ENCODE peak calls at places on chromosome 5, in nine cellular contexts. J is psoas muscle, B is pancreas, S is PC-9, R is SK-N-SH, T is A549, U is ascending aorta, P is heart left ventricle, V is ovary. G is an unnamed sample. For H3K9me3, the result is how much of the 10 kb centered on the place peaks cover.

GRCh38 chr5:111119856-111120255 is 27.7 kb downstream of the WDR36 start:
- DNase-seq in J (no peak), B (no peak), S (no peak), R (no peak), T (no peak), U (no peak), P (no peak), V (no peak), G (no peak)

GRCh38 chr5:172546196-172546595 is 91.9 kb upstream of the SH3PXD2B start:
- DNase-seq in J (no peak), B (no peak), S (no peak), R (no peak), T (no peak), U (no peak), P (no peak), V (no peak), G (no peak)

GRCh38 chr5:131984945-131985665 is 26.4 kb downstream of the ACSL6 start:
- DNase-seq in J (no peak), B (no peak), S (no peak), R (no peak), T (no peak), U (no peak), P (no peak), V (no peak), G (no peak)

GRCh38 chr5:42842860-42843641 is 31.4 kb upstream of the SELENOP start:
- DNase-seq in J (no peak), B (no peak), S (no peak), R (no peak), T (no peak), U (no peak), P (no peak), V (no peak), G (no peak)

GRCh38 chr5:91495699-91496098 is 112.6 kb upstream of the ARRDC3 start:
- DNase-seq in J (no peak), B (no peak), S (no peak), R (no peak), T (no peak), U (no peak), P (no peak), V (no peak), G (no peak)

GRCh38 chr5:143896981-143897380 is 85.0 kb downstream of the HMHB1 start:
- DNase-seq in J (no peak), B (no peak), S (no peak), R (no peak), T (no peak), U (no peak), P (no peak), V (no peak), G (no peak)

GRCh38 chr5:143349127-143349526 is 54.4 kb downstream of the NR3C1 start:
- DNase-seq in J (no peak), B (no peak), S (no peak), R (no peak), T (no peak), U (no peak), P (no peak), V (no peak), G (no peak)

GRCh38 chr5:1538276-1538675 is 14.5 kb upstream of the LPCAT1 start:
- DNase-seq in J (peak), B (no peak), S (no peak), R (no peak), T (no peak), U (no peak), P (no peak), V (no peak), G (no peak)

GRCh38 chr5:136203303-136203922 is 10.5 kb upstream of the SMIM32 start:
- DNase-seq in J (no peak), B (no peak), S (no peak), R (no peak), T (no peak), U (no peak), P (no peak), V (no peak), G (no peak)

GRCh38 chr5:39598641-39599248 is 174.0 kb upstream of the DAB2 start:
- DNase-seq in J (no peak), B (no peak), S (no peak), R (no peak), T (no peak), U (no peak), P (no peak), V (no peak), G (no peak)

GRCh38 chr5:172266071-172266675 is 17.4 kb downstream of the UBTD2 start:
- DNase-seq in J (no peak), B (no peak), S (no peak), R (no peak), T (no peak), U (no peak), P (no peak), V (no peak), G (no peak)

GRCh38 chr5:137453476-137454080 is 45.5 kb downstream of the SPOCK1 start:
- DNase-seq in J (no peak), B (no peak), S (peak), R (no peak), T (no peak), U (no peak), P (no peak), V (no peak), G (no peak)

GRCh38 chr5:123422433-123423277 is 548 bp downstream of the CEP120 start:
- DNase-seq in J (no peak), B (no peak), S (peak), R (no peak), T (peak), U (no peak), P (peak), V (no peak), G (no peak)

GRCh38 chr5:137036630-137037029 is 462.5 kb downstream of the SPOCK1 start:
- DNase-seq in J (no peak), B (no peak), S (peak), R (no peak), T (no peak), U (no peak), P (no peak), V (no peak), G (no peak)

GRCh38 chr5:119269061-119269579 is 86.7 kb upstream of the TNFAIP8 start:
- DNase-seq in J (no peak), B (peak), S (peak), R (peak), T (no peak), U (no peak), P (peak), V (peak), G (peak)

GRCh38 chr5:74579215-74579614 is 61.3 kb downstream of the ENC1 start:
- DNase-seq in J (no peak), B (no peak), S (no peak), R (no peak), T (no peak), U (no peak), P (no peak), V (no peak), G (peak)

GRCh38 chr5:132258102-132259060 is 885 bp downstream of the PDLIM4 start:
- DNase-seq in J (peak), B (no peak), S (no peak), R (peak), T (no peak), U (no peak), P (no peak), V (peak), G (peak)

GRCh38 chr5:31888513-31888912 is 249.6 kb downstream of the PDZD2 start:
- DNase-seq in J (no peak), B (no peak), S (no peak), R (no peak), T (no peak), U (no peak), P (no peak), V (no peak), G (no peak)

GRCh38 chr5:128154943-128155342 is 71.4 kb downstream of the SLC12A2 start:
- DNase-seq in J (no peak), B (no peak), S (no peak), R (peak), T (no peak), U (no peak), P (no peak), V (no peak), G (no peak)

GRCh38 chr5:127192836-127193341 is 97.7 kb upstream of the MEGF10 start:
- DNase-seq in J (no peak), B (no peak), S (no peak), R (no peak), T (no peak), U (no peak), P (no peak), V (no peak), G (no peak)

GRCh38 chr5:50666261-50667078 is at the start of gene PARP8:
- DNase-seq in J (peak), B (peak), S (peak), R (peak), T (peak), U (no peak), P (peak), V (peak), G (peak)

GRCh38 chr5:149079883-149080282 is 17.0 kb upstream of the SH3TC2 start:
- DNase-seq in J (no peak), B (no peak), S (no peak), R (no peak), T (no peak), U (no peak), P (no peak), V (no peak), G (no peak)

GRCh38 chr5:43038523-43038989 is 1.6 kb downstream of the ANXA2R start:
- DNase-seq in J (no peak), B (no peak), S (no peak), R (no peak), T (no peak), U (no peak), P (no peak), V (no peak), G (peak)

GRCh38 chr5:99033014-99033931 is 104.5 kb upstream of the CHD1 start:
- DNase-seq in J (no peak), B (no peak), S (no peak), R (no peak), T (no peak), U (no peak), P (no peak), V (no peak), G (no peak)

GRCh38 chr5:139306197-139306596 is 12.7 kb downstream of the MATR3 start:
- DNase-seq in J (no peak), B (no peak), S (no peak), R (no peak), T (no peak), U (no peak), P (no peak), V (no peak), G (no peak)

GRCh38 chr5:111394580-111394979 is 117.8 kb downstream of the STARD4 start:
- DNase-seq in J (no peak), B (no peak), S (no peak), R (no peak), T (no peak), U (no peak), P (no peak), V (no peak), G (no peak)

GRCh38 chr5:143664623-143665022 is 147.3 kb upstream of the HMHB1 start:
- DNase-seq in J (no peak), B (no peak), S (no peak), R (no peak), T (no peak), U (no peak), P (no peak), V (no peak), G (no peak)

GRCh38 chr5:173165193-173165988 is 21.1 kb downstream of the BNIP1 start:
- DNase-seq in J (no peak), B (no peak), S (no peak), R (no peak), T (no peak), U (no peak), P (peak), V (no peak), G (no peak)

GRCh38 chr5:141618030-141618803 is 583 bp downstream of the DIAPH1 start:
- DNase-seq in J (peak), B (peak), S (peak), R (peak), T (peak), U (no peak), P (peak), V (peak), G (peak)

GRCh38 chr5:107696071-107696470 is 25.3 kb upstream of the EFNA5 start:
- DNase-seq in J (no peak), B (no peak), S (no peak), R (no peak), T (no peak), U (no peak), P (no peak), V (no peak), G (no peak)

GRCh38 chr5:157917909-157918809 is 59.2 kb upstream of the CLINT1 start:
- DNase-seq in J (peak), B (peak), S (peak), R (peak), T (peak), U (no peak), P (peak), V (peak), G (peak)

GRCh38 chr5:120507197-120507596 is 43.1 kb downstream of the PRR16 start:
- DNase-seq in J (no peak), B (no peak), S (no peak), R (no peak), T (no peak), U (no peak), P (no peak), V (no peak), G (no peak)

DNA sequence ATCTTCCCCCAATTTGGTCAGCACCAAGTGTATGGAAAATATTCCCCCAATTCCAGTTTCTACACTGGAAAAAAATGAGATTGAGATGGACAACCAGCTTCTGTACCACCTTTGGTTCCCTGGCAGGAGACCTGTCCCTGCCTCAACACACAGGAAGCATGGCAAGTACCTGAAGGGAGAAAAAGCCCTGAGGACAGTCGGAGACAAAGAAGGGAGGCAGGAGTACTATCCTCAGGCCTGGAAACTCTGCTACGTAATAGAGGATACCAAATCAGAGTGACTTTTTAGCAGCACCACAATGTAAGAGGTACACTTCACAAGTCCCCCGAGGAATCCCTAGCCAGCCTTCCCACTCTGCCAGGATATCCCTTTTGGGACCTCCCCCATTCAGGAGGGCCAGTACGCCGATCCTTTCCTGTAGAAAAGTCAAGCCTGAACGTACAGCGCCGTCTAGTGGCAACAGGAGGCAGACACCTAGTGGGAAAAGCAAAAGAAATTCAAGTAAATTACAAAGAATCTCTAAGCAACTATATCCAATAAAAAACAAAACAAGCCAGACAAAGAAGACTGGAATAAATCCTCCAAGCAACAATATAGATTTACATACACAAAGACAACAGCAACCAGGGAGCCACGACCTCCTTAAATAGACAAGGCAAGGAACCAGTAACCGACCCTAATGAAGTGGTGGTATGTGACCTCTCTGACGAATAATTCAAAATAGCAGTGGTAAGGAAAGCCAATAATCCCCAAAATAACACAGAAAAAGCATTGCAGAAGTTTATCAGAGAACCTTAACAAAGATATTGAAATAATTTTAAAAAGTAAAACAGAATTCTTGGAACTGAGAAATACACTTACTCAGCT is 63.3 kb upstream of the SLCO6A1 start:
- DNase-seq in J (no peak), B (no peak), S (peak), R (no peak), T (no peak), U (no peak), P (no peak), V (no peak), G (no peak)
- TF ChIP-seq CTCF in J (peak), B (no peak), S (peak), R (peak), T (peak), U (no peak), P (peak), V (no peak), G (no peak)

DNA sequence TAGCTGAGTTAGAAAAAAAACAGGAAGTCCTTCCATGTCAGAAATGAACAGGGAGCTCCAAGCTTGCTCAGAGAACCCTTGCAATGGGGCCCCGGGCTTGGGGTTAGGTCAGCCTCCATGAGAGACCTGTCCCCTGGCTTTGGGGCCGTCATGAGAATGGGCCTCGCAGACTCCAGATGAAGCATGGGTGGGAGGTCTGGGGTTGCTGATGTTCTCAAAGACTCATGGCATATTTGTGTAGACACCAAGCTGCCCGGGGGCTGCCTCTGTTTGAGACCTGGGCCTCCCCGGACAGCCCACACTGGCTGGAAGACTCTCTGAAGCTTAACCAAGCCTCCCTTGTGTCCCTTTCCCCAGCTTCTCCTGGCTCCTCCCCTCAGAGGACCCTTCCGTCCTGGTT is 186.3 kb downstream of the IRX2 start:
- DNase-seq in J (no peak), B (no peak), S (no peak), R (no peak), T (no peak), U (no peak), P (no peak), V (no peak), G (no peak)
- H3K9me3 ChIP-seq in J (under half), B (under half), S (under half), R (under half), T (under half), U (under half), P (under half), V (under half), G (under half)

DNA sequence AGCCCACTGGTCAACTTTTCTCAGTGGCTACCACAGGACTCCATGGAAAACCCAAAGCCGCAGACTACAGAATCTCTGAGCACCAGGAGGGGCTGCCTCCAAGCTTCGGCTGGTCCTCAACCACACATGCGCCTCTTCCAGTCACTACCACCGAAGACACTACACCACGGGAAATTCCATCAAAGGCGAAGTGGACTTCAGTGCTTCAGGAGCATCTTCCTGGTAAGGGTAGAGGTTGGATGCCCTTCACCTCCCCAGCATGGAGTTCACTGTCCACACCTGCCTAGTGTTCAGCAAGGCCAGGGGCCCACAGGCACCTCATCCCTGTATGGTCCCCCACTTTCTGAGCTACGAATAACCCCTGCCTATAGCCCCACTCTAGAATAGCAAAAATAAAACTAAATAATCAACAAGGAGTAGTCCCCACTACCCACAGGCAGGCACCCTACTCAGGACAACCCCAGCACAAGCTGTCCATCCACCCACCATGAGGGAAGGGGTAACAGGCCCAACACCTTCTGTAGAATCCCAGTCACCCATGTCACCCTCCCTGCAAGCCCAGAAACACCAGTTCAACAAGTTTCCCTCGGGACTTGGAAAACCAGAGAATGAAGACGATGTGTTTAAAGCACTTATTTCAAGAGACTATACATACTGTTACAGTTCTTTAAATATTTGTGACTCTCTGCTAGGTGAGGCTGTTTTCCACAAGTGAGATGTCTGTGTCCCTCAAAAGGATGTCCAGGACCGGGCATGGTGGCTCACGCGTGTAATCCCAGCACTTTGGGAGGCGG is 2.6 kb downstream of the VDAC1 start:
- DNase-seq in J (peak), B (no peak), S (no peak), R (no peak), T (no peak), U (no peak), P (no peak), V (no peak), G (no peak)
- H3K27ac ChIP-seq in J (peak), B (no peak), S (peak), R (no peak), T (no peak), U (peak), P (peak), V (no peak), G (no peak)

DNA sequence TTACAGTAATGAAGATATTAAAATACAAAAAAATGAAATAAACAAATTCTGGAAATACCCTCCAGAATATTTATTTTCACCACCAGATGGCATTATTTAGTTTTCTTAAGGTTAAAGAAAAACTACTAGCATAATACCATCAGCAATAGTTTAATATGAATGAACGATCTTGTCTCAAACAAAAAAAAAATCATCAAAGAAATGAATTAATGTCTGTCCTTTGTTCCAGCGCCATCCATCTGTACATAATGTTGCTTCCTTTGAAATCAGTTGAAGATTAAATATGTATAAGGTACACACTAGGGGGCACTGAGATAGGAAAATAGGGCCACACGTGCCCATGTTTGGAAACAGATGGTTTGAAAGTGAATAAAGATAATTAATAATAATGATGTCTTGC is 84.9 kb upstream of the SLCO6A1 start:
- DNase-seq in J (no peak), B (no peak), S (no peak), R (peak), T (peak), U (no peak), P (no peak), V (no peak), G (no peak)
- TF ChIP-seq CTCF in J (peak), B (peak), S (peak), R (peak), T (peak), U (peak), P (peak), V (no peak), G (peak)

GRCh38 chr5:115028557-115028956 is 141.2 kb downstream of the TRIM36 start:
- DNase-seq in J (no peak), B (no peak), S (no peak), R (no peak), T (no peak), U (no peak), P (no peak), V (no peak), G (no peak)

DNA sequence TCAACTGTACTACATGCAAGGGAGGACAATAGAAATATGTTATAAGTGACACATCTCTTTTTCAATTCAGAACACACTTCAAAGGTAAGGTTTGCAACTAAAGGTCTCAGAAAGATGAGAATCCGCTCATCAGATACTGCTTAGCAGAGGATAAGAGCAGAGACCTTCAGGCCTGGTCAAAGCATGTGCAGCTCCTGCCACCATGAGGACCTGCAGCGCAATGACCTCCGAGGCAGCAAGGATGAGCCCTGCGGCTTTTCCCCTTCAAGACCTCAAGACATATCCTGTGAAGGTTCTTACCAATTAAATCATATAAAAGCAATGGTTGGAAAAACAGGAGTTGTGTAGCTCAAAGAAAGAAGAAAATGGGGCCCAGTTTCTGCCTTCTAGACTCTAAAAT is 135.8 kb downstream of the TRIM36 start:
- DNase-seq in J (no peak), B (no peak), S (no peak), R (no peak), T (no peak), U (no peak), P (no peak), V (no peak), G (no peak)
- H3K9me3 ChIP-seq in J (under half), B (under half), S (under half), R (under half), T (under half), U (under half), P (under half), V (under half), G (under half)